ENCODE peak calls at places on chromosome 19, in seven cellular contexts. One of them, this sample, is unnamed.

GRCh38 chr19:18657590-18658365 is 20.9 kb downstream of the KLHL26 start:
- DNase-seq in endodermal cell: peak; percentile 74
- DNase-seq in brain microvascular endothelial cell: peak; percentile 95
- DNase-seq in ovary: peak; percentile 92
- DNase-seq in neuronal stem cell: peak; percentile 51
- DNase-seq in psoas muscle: peak; percentile 82
- DNase-seq in CD8-positive, alpha-beta memory T cell: no peak
- DNase-seq in this sample: no peak

GRCh38 chr19:47093841-47094240 is 19.7 kb downstream of the ZC3H4 start:
- DNase-seq in brain microvascular endothelial cell: no peak
- DNase-seq in psoas muscle: peak; percentile 67
- DNase-seq in neuronal stem cell: no peak
- DNase-seq in endodermal cell: no peak
- DNase-seq in CD8-positive, alpha-beta memory T cell: no peak
- DNase-seq in ovary: no peak
- DNase-seq in this sample: no peak

GRCh38 chr19:13619203-13619632 is 112.9 kb upstream of the CACNA1A start:
- DNase-seq in neuronal stem cell: no peak
- DNase-seq in endodermal cell: no peak
- DNase-seq in brain microvascular endothelial cell: peak; percentile 3
- DNase-seq in psoas muscle: no peak
- DNase-seq in CD8-positive, alpha-beta memory T cell: no peak
- DNase-seq in ovary: no peak
- DNase-seq in this sample: no peak

GRCh38 chr19:18122860-18123795 is 25.6 kb downstream of the MAST3 start:
- DNase-seq in ovary: no peak
- DNase-seq in CD8-positive, alpha-beta memory T cell: no peak
- DNase-seq in brain microvascular endothelial cell: no peak
- DNase-seq in psoas muscle: no peak
- DNase-seq in endodermal cell: no peak
- DNase-seq in neuronal stem cell: no peak
- DNase-seq in this sample: no peak

GRCh38 chr19:14091086-14091884 is 734 bp upstream of the SAMD1 start:
- DNase-seq in brain microvascular endothelial cell: peak; percentile 41
- DNase-seq in ovary: no peak
- DNase-seq in neuronal stem cell: peak; percentile 78
- DNase-seq in CD8-positive, alpha-beta memory T cell: peak; percentile 87
- DNase-seq in psoas muscle: no peak
- DNase-seq in endodermal cell: peak; percentile 77
- DNase-seq in this sample: peak; percentile 77

GRCh38 chr19:6551607-6552450 is 21.0 kb downstream of the TNFSF9 start:
- DNase-seq in psoas muscle: peak; percentile 56
- DNase-seq in endodermal cell: peak; percentile 91
- DNase-seq in neuronal stem cell: no peak
- DNase-seq in brain microvascular endothelial cell: no peak
- DNase-seq in CD8-positive, alpha-beta memory T cell: peak; percentile 65
- DNase-seq in ovary: no peak
- DNase-seq in this sample: no peak

GRCh38 chr19:41415154-41415571 is 12.0 kb downstream of the B3GNT8 start:
- DNase-seq in CD8-positive, alpha-beta memory T cell: no peak
- DNase-seq in psoas muscle: peak; percentile 81
- DNase-seq in endodermal cell: no peak
- DNase-seq in neuronal stem cell: no peak
- DNase-seq in brain microvascular endothelial cell: no peak
- DNase-seq in ovary: no peak
- DNase-seq in this sample: no peak

GRCh38 chr19:57056972-57057371 is 62.8 kb upstream of the USP29 start:
- DNase-seq in ovary: peak; percentile 93
- DNase-seq in CD8-positive, alpha-beta memory T cell: no peak
- DNase-seq in psoas muscle: peak; percentile 52
- DNase-seq in neuronal stem cell: no peak
- DNase-seq in brain microvascular endothelial cell: no peak
- DNase-seq in endodermal cell: no peak
- DNase-seq in this sample: no peak

GRCh38 chr19:27746691-27747380 is 1466.1 kb downstream of the UQCRFS1 start:
- DNase-seq in neuronal stem cell: no peak
- DNase-seq in CD8-positive, alpha-beta memory T cell: no peak
- DNase-seq in psoas muscle: peak; percentile 57
- DNase-seq in brain microvascular endothelial cell: peak; percentile 9
- DNase-seq in endodermal cell: peak; percentile 87
- DNase-seq in ovary: peak; percentile 17
- DNase-seq in this sample: no peak

GRCh38 chr19:50308991-50309390 is 20.2 kb downstream of the KCNC3 start:
- DNase-seq in brain microvascular endothelial cell: no peak
- DNase-seq in CD8-positive, alpha-beta memory T cell: no peak
- DNase-seq in ovary: no peak
- DNase-seq in psoas muscle: peak; percentile 39
- DNase-seq in endodermal cell: peak; percentile 36
- DNase-seq in neuronal stem cell: no peak
- DNase-seq in this sample: no peak
- H3K27me3 ChIP-seq in brain microvascular endothelial cell: peaks cover 17% of the 10 kb centered on the region
- H3K27me3 ChIP-seq in CD8-positive, alpha-beta memory T cell: peaks cover 28% of the 10 kb centered on the region
- H3K27me3 ChIP-seq in ovary: no peaks in the 10 kb centered on the region
- H3K27me3 ChIP-seq in psoas muscle: no peaks in the 10 kb centered on the region
- H3K27me3 ChIP-seq in endodermal cell: peaks cover 10% of the 10 kb centered on the region
- H3K27me3 ChIP-seq in neuronal stem cell: peaks cover 3% of the 10 kb centered on the region
- H3K27me3 ChIP-seq in this sample: peaks cover 2% of the 10 kb centered on the region

GRCh38 chr19:33374406-33374703 is 846 bp downstream of the CEBPG start:
- DNase-seq in psoas muscle: peak; percentile 56
- DNase-seq in ovary: no peak
- DNase-seq in brain microvascular endothelial cell: no peak
- DNase-seq in neuronal stem cell: no peak
- DNase-seq in CD8-positive, alpha-beta memory T cell: no peak
- DNase-seq in endodermal cell: no peak
- DNase-seq in this sample: peak; percentile 29

GRCh38 chr19:33376931-33377557 is 3.5 kb downstream of the CEBPG start:
- DNase-seq in endodermal cell: peak; percentile 31
- DNase-seq in psoas muscle: no peak
- DNase-seq in CD8-positive, alpha-beta memory T cell: no peak
- DNase-seq in neuronal stem cell: no peak
- DNase-seq in brain microvascular endothelial cell: no peak
- DNase-seq in ovary: no peak
- DNase-seq in this sample: no peak

GRCh38 chr19:33375156-33375744 is 1.7 kb downstream of the CEBPG start:
- DNase-seq in brain microvascular endothelial cell: no peak
- DNase-seq in CD8-positive, alpha-beta memory T cell: no peak
- DNase-seq in psoas muscle: no peak
- DNase-seq in neuronal stem cell: no peak
- DNase-seq in ovary: no peak
- DNase-seq in endodermal cell: no peak
- DNase-seq in this sample: no peak

GRCh38 chr19:33376423-33376822 is 2.9 kb downstream of the CEBPG start:
- DNase-seq in ovary: peak; percentile 67
- DNase-seq in endodermal cell: no peak
- DNase-seq in brain microvascular endothelial cell: peak; percentile 80
- DNase-seq in neuronal stem cell: no peak
- DNase-seq in CD8-positive, alpha-beta memory T cell: no peak
- DNase-seq in psoas muscle: peak; percentile 85
- DNase-seq in this sample: no peak

DNA sequence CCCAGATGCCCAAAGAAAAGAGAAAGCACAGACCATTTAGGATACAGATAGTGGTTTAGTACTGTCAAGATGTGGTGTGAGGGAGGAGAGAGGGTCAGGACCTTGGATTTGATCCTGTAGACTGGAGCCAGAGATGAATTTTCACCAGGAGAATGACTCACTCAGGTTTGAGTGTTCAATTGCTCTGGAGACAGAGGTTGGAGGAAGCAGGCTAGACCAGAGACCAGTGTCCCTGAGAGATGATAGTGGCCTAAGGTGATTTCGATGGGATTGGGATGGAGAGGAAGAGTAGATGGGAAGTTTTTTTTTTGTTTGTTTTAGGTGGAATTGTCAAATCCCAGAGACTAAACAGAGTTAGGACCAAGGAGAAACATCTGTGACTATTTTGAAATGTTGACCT is 2.3 kb downstream of the CEBPG start:
- DNase-seq in neuronal stem cell: no peak
- DNase-seq in brain microvascular endothelial cell: no peak
- DNase-seq in CD8-positive, alpha-beta memory T cell: no peak
- DNase-seq in endodermal cell: no peak
- DNase-seq in ovary: no peak
- DNase-seq in psoas muscle: no peak
- DNase-seq in this sample: no peak
- H3K27ac ChIP-seq in neuronal stem cell: no peak overlapping the region
- H3K27ac ChIP-seq in brain microvascular endothelial cell: no peak overlapping the region
- H3K27ac ChIP-seq in CD8-positive, alpha-beta memory T cell: no peak overlapping the region
- H3K27ac ChIP-seq in endodermal cell: no peak overlapping the region
- H3K27ac ChIP-seq in ovary: no peak overlapping the region
- H3K27ac ChIP-seq in psoas muscle: peak overlapping the region; percentile 97
- H3K27ac ChIP-seq in this sample: no peak overlapping the region

GRCh38 chr19:55088021-55088451 is 12.4 kb downstream of the EPS8L1 start:
- DNase-seq in ovary: no peak
- DNase-seq in neuronal stem cell: no peak
- DNase-seq in brain microvascular endothelial cell: no peak
- DNase-seq in CD8-positive, alpha-beta memory T cell: no peak
- DNase-seq in psoas muscle: no peak
- DNase-seq in endodermal cell: peak; percentile 60
- DNase-seq in this sample: no peak
- H3K4me3 ChIP-seq in ovary: no peak overlapping the region
- H3K4me3 ChIP-seq in neuronal stem cell: peak overlapping the region; percentile 93
- H3K4me3 ChIP-seq in brain microvascular endothelial cell: no peak overlapping the region
- H3K4me3 ChIP-seq in CD8-positive, alpha-beta memory T cell: no peak overlapping the region
- H3K4me3 ChIP-seq in psoas muscle: peak overlapping the region; percentile 68
- H3K4me3 ChIP-seq in endodermal cell: peak overlapping the region; percentile 78
- H3K4me3 ChIP-seq in this sample: no peak overlapping the region

GRCh38 chr19:3983542-3983914 is 1.7 kb downstream of the EEF2 start:
- DNase-seq in psoas muscle: no peak
- DNase-seq in neuronal stem cell: no peak
- DNase-seq in ovary: no peak
- DNase-seq in endodermal cell: no peak
- DNase-seq in brain microvascular endothelial cell: no peak
- DNase-seq in CD8-positive, alpha-beta memory T cell: no peak
- DNase-seq in this sample: no peak
- H3K27me3 ChIP-seq in psoas muscle: no peaks in the 10 kb centered on the region
- H3K27me3 ChIP-seq in neuronal stem cell: no peaks in the 10 kb centered on the region
- H3K27me3 ChIP-seq in ovary: no peaks in the 10 kb centered on the region
- H3K27me3 ChIP-seq in endodermal cell: no peaks in the 10 kb centered on the region
- H3K27me3 ChIP-seq in brain microvascular endothelial cell: no peaks in the 10 kb centered on the region
- H3K27me3 ChIP-seq in CD8-positive, alpha-beta memory T cell: no peaks in the 10 kb centered on the region
- H3K27me3 ChIP-seq in this sample: no peaks in the 10 kb centered on the region

GRCh38 chr19:703651-704446 is 4.9 kb upstream of the PALM start:
- DNase-seq in neuronal stem cell: peak; percentile 69
- DNase-seq in CD8-positive, alpha-beta memory T cell: peak; percentile 50
- DNase-seq in ovary: peak; percentile 88
- DNase-seq in psoas muscle: peak; percentile 90
- DNase-seq in endodermal cell: peak; percentile 99
- DNase-seq in brain microvascular endothelial cell: peak; percentile 41
- DNase-seq in this sample: no peak
- H3K27ac ChIP-seq in neuronal stem cell: no peak overlapping the region
- H3K27ac ChIP-seq in CD8-positive, alpha-beta memory T cell: peak overlapping the region; percentile 47
- H3K27ac ChIP-seq in ovary: no peak overlapping the region
- H3K27ac ChIP-seq in psoas muscle: no peak overlapping the region
- H3K27ac ChIP-seq in endodermal cell: no peak overlapping the region
- H3K27ac ChIP-seq in brain microvascular endothelial cell: no peak overlapping the region
- H3K27ac ChIP-seq in this sample: no peak overlapping the region

GRCh38 chr19:48253999-48254398 is 1.7 kb downstream of the CARD8 start:
- DNase-seq in ovary: no peak
- DNase-seq in brain microvascular endothelial cell: no peak
- DNase-seq in psoas muscle: no peak
- DNase-seq in neuronal stem cell: no peak
- DNase-seq in endodermal cell: no peak
- DNase-seq in CD8-positive, alpha-beta memory T cell: no peak
- DNase-seq in this sample: no peak
- H3K4me3 ChIP-seq in ovary: no peak overlapping the region
- H3K4me3 ChIP-seq in brain microvascular endothelial cell: no peak overlapping the region
- H3K4me3 ChIP-seq in psoas muscle: peak overlapping the region; percentile 79
- H3K4me3 ChIP-seq in neuronal stem cell: no peak overlapping the region
- H3K4me3 ChIP-seq in endodermal cell: no peak overlapping the region
- H3K4me3 ChIP-seq in CD8-positive, alpha-beta memory T cell: peak overlapping the region; percentile 95
- H3K4me3 ChIP-seq in this sample: no peak overlapping the region

DNA sequence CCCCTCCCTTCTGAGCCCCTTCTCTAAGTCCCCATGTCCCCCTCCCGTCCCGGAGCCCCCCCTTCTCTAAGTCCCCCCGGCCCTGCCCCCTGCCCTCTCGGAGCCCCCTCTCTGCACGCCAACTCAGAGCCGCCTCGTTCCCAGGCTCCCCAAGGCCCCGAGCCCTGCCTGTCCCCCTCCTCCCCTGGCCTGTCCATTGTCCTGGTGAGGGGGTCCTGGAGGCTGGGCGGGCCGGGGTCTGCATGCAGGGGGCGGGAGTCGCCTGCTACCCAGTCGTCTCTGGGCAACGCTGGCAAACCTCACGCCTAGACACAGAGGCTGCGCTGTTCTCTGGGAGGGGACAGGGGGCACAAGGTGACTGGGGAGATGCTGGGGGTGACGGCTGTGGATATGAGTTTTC is 39.2 kb upstream of the SEMA6B start:
- DNase-seq in ovary: no peak
- DNase-seq in psoas muscle: no peak
- DNase-seq in CD8-positive, alpha-beta memory T cell: no peak
- DNase-seq in brain microvascular endothelial cell: no peak
- DNase-seq in endodermal cell: peak; percentile 67
- DNase-seq in neuronal stem cell: no peak
- DNase-seq in this sample: no peak
- H3K27me3 ChIP-seq in ovary: no peaks in the 10 kb centered on the region
- H3K27me3 ChIP-seq in psoas muscle: no peaks in the 10 kb centered on the region
- H3K27me3 ChIP-seq in CD8-positive, alpha-beta memory T cell: peaks cover 14% of the 10 kb centered on the region
- H3K27me3 ChIP-seq in brain microvascular endothelial cell: peaks cover 10% of the 10 kb centered on the region
- H3K27me3 ChIP-seq in endodermal cell: peaks cover 38% of the 10 kb centered on the region
- H3K27me3 ChIP-seq in neuronal stem cell: no peaks in the 10 kb centered on the region
- H3K27me3 ChIP-seq in this sample: peaks cover 16% of the 10 kb centered on the region